ENCODE peak calls at places on chromosomes 16 and 17, in four cellular contexts. One of them, this sample, is unnamed.

GRCh38 chr17:1111599-1112443 is 68.0 kb downstream of the ABR start:
- DNase-seq in tibial nerve: no peak
- DNase-seq in breast epithelium: no peak
- DNase-seq in uterus: no peak
- DNase-seq in this sample: no peak

GRCh38 chr17:16911141-16911937 is 60.6 kb downstream of the TNFRSF13B start:
- DNase-seq in tibial nerve: no peak
- DNase-seq in breast epithelium: peak; percentile 34
- DNase-seq in uterus: no peak
- DNase-seq in this sample: no peak

GRCh38 chr17:76700627-76701470 is 9.9 kb downstream of the MXRA7 start:
- DNase-seq in tibial nerve: peak; percentile 43
- DNase-seq in breast epithelium: peak; percentile 77
- DNase-seq in uterus: peak; percentile 77
- DNase-seq in this sample: no peak

GRCh38 chr16:57807968-57808528 is 5.8 kb upstream of the KIFC3 start:
- DNase-seq in tibial nerve: peak; percentile 64
- DNase-seq in breast epithelium: peak; percentile 79
- DNase-seq in uterus: peak; percentile 82
- DNase-seq in this sample: peak; percentile 74

GRCh38 chr17:49404371-49404770 is 10.3 kb downstream of the PHB1 start:
- DNase-seq in tibial nerve: no peak
- DNase-seq in breast epithelium: no peak
- DNase-seq in uterus: no peak
- DNase-seq in this sample: no peak

GRCh38 chr17:21372256-21372954 is 3.8 kb upstream of the KCNJ12 start:
- DNase-seq in tibial nerve: no peak
- DNase-seq in breast epithelium: no peak
- DNase-seq in uterus: no peak
- DNase-seq in this sample: no peak

GRCh38 chr16:84161011-84161410 is 15.9 kb downstream of the DNAAF1 start:
- DNase-seq in tibial nerve: no peak
- DNase-seq in breast epithelium: no peak
- DNase-seq in uterus: no peak
- DNase-seq in this sample: no peak

GRCh38 chr17:37088459-37088858 is 139.7 kb downstream of the AATF start:
- DNase-seq in tibial nerve: no peak
- DNase-seq in breast epithelium: no peak
- DNase-seq in uterus: no peak
- DNase-seq in this sample: no peak

GRCh38 chr16:84190731-84191388 is at the start of gene ADAD2:
- DNase-seq in tibial nerve: no peak
- DNase-seq in breast epithelium: no peak
- DNase-seq in uterus: no peak
- DNase-seq in this sample: no peak

GRCh38 chr16:57600048-57600835 is 28.2 kb upstream of the ADGRG1 start:
- DNase-seq in tibial nerve: no peak
- DNase-seq in breast epithelium: no peak
- DNase-seq in uterus: no peak
- DNase-seq in this sample: peak; percentile 27

GRCh38 chr17:81510524-81510797 is 2.1 kb downstream of the ACTG1 start:
- DNase-seq in tibial nerve: no peak
- DNase-seq in breast epithelium: no peak
- DNase-seq in uterus: no peak
- DNase-seq in this sample: no peak

GRCh38 chr17:16491703-16492612 is at the start of gene LRRC75A:
- DNase-seq in tibial nerve: no peak
- DNase-seq in breast epithelium: no peak
- DNase-seq in uterus: peak; percentile 65
- DNase-seq in this sample: peak; percentile 65

GRCh38 chr16:13961099-13961811 is 41.3 kb downstream of the ERCC4 start:
- DNase-seq in tibial nerve: no peak
- DNase-seq in breast epithelium: no peak
- DNase-seq in uterus: no peak
- DNase-seq in this sample: no peak

GRCh38 chr16:12703935-12704334 is 99.8 kb downstream of the CPPED1 start:
- DNase-seq in tibial nerve: no peak
- DNase-seq in breast epithelium: no peak
- DNase-seq in uterus: no peak
- DNase-seq in this sample: no peak

GRCh38 chr17:17938388-17939107 is 33.7 kb downstream of the TOM1L2 start:
- DNase-seq in tibial nerve: no peak
- DNase-seq in breast epithelium: no peak
- DNase-seq in uterus: no peak
- DNase-seq in this sample: no peak

GRCh38 chr17:55442953-55443683 is 21.5 kb upstream of the MMD start:
- DNase-seq in tibial nerve: no peak
- DNase-seq in breast epithelium: no peak
- DNase-seq in uterus: no peak
- DNase-seq in this sample: peak; percentile 16

GRCh38 chr16:69194488-69194887 is 7.5 kb downstream of the SNTB2 start:
- DNase-seq in tibial nerve: no peak
- DNase-seq in breast epithelium: no peak
- DNase-seq in uterus: no peak
- DNase-seq in this sample: no peak

GRCh38 chr17:42106009-42106408 is 6.5 kb downstream of the DHX58 start:
- DNase-seq in tibial nerve: no peak
- DNase-seq in breast epithelium: no peak
- DNase-seq in uterus: no peak
- DNase-seq in this sample: no peak

GRCh38 chr17:57121308-57122042 is 36.4 kb downstream of the AKAP1 start:
- DNase-seq in tibial nerve: no peak
- DNase-seq in breast epithelium: no peak
- DNase-seq in uterus: no peak
- DNase-seq in this sample: peak; percentile 69

GRCh38 chr16:30526137-30526822 is at the start of gene ZNF768:
- DNase-seq in tibial nerve: no peak
- DNase-seq in breast epithelium: peak; percentile 47
- DNase-seq in uterus: peak; percentile 50
- DNase-seq in this sample: no peak

GRCh38 chr16:1548234-1548633 is 14.8 kb downstream of the TMEM204 start:
- DNase-seq in tibial nerve: no peak
- DNase-seq in breast epithelium: no peak
- DNase-seq in uterus: no peak
- DNase-seq in this sample: no peak
- H3K4me1 ChIP-seq in tibial nerve: peaks cover 74% of the 10 kb centered on the region
- H3K4me1 ChIP-seq in breast epithelium: no peaks in the 10 kb centered on the region
- H3K4me1 ChIP-seq in uterus: peaks cover 21% of the 10 kb centered on the region
- H3K4me1 ChIP-seq in this sample: no peaks in the 10 kb centered on the region

GRCh38 chr17:48184721-48185120 is 77.2 kb downstream of the SNX11 start:
- DNase-seq in tibial nerve: no peak
- DNase-seq in breast epithelium: no peak
- DNase-seq in uterus: no peak
- DNase-seq in this sample: no peak

GRCh38 chr17:48179071-48179945 is 71.7 kb downstream of the SNX11 start:
- DNase-seq in tibial nerve: no peak
- DNase-seq in breast epithelium: no peak
- DNase-seq in uterus: no peak
- DNase-seq in this sample: peak; percentile 86

GRCh38 chr17:48178327-48178726 is 70.8 kb downstream of the SNX11 start:
- DNase-seq in tibial nerve: no peak
- DNase-seq in breast epithelium: no peak
- DNase-seq in uterus: no peak
- DNase-seq in this sample: no peak

GRCh38 chr17:48180842-48181241 is 73.3 kb downstream of the SNX11 start:
- DNase-seq in tibial nerve: no peak
- DNase-seq in breast epithelium: no peak
- DNase-seq in uterus: no peak
- DNase-seq in this sample: no peak

DNA sequence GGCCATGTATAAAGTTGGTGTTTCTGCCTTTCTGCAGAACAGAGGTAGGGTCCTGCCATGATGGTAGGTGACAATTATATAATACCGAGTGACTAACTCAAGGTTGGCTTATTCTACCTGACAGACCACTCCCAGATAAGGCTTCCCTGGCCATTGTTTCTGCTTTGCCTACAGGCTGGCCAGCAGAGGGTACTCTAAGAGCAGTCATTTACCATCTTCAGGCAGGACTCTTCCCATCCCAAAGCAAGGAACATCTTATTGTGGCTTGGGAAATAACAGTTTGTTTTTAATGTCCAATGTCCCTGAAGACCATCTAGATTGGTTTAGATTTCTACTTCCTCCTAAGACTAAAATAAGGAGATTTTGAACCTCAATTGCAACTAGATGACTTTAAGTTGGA is 74.1 kb downstream of the SNX11 start:
- DNase-seq in tibial nerve: no peak
- DNase-seq in breast epithelium: no peak
- DNase-seq in uterus: no peak
- DNase-seq in this sample: peak; percentile 58
- H3K27me3 ChIP-seq in tibial nerve: no peaks in the 10 kb centered on the region
- H3K27me3 ChIP-seq in breast epithelium: no peaks in the 10 kb centered on the region
- H3K27me3 ChIP-seq in uterus: no peaks in the 10 kb centered on the region
- H3K27me3 ChIP-seq in this sample: peaks cover 16% of the 10 kb centered on the region

GRCh38 chr17:3969963-3970362 is 5.7 kb upstream of the ATP2A3 start:
- DNase-seq in tibial nerve: no peak
- DNase-seq in breast epithelium: no peak
- DNase-seq in uterus: no peak
- DNase-seq in this sample: no peak
- H3K4me1 ChIP-seq in tibial nerve: peaks cover 7% of the 10 kb centered on the region
- H3K4me1 ChIP-seq in breast epithelium: peaks cover 3% of the 10 kb centered on the region
- H3K4me1 ChIP-seq in uterus: peaks cover under 1% of the 10 kb centered on the region
- H3K4me1 ChIP-seq in this sample: peaks cover 4% of the 10 kb centered on the region

GRCh38 chr17:50563095-50563511 is 2.6 kb downstream of the CACNA1G start:
- DNase-seq in tibial nerve: no peak
- DNase-seq in breast epithelium: no peak
- DNase-seq in uterus: no peak
- DNase-seq in this sample: no peak

GRCh38 chr17:50562266-50563094 is 2.0 kb downstream of the CACNA1G start:
- DNase-seq in tibial nerve: no peak
- DNase-seq in breast epithelium: no peak
- DNase-seq in uterus: no peak
- DNase-seq in this sample: no peak

GRCh38 chr17:50568659-50569058 is 8.1 kb downstream of the CACNA1G start:
- DNase-seq in tibial nerve: no peak
- DNase-seq in breast epithelium: no peak
- DNase-seq in uterus: no peak
- DNase-seq in this sample: no peak

GRCh38 chr17:50564916-50565315 is 4.4 kb downstream of the CACNA1G start:
- DNase-seq in tibial nerve: peak; percentile 50
- DNase-seq in breast epithelium: peak; percentile 56
- DNase-seq in uterus: peak; percentile 89
- DNase-seq in this sample: no peak

GRCh38 chr17:50565559-50566350 is 5.2 kb downstream of the CACNA1G start:
- DNase-seq in tibial nerve: no peak
- DNase-seq in breast epithelium: no peak
- DNase-seq in uterus: no peak
- DNase-seq in this sample: no peak
- H3K27me3 ChIP-seq in tibial nerve: peaks cover 3% of the 10 kb centered on the region
- H3K27me3 ChIP-seq in breast epithelium: peaks cover 3% of the 10 kb centered on the region
- H3K27me3 ChIP-seq in uterus: peaks cover 12% of the 10 kb centered on the region
- H3K27me3 ChIP-seq in this sample: peaks cover 47% of the 10 kb centered on the region

GRCh38 chr17:72434991-72435618 is 314.3 kb downstream of the SOX9 start:
- DNase-seq in tibial nerve: no peak
- DNase-seq in breast epithelium: no peak
- DNase-seq in uterus: no peak
- DNase-seq in this sample: no peak
- H3K4me1 ChIP-seq in tibial nerve: peaks cover 20% of the 10 kb centered on the region
- H3K4me1 ChIP-seq in breast epithelium: no peaks in the 10 kb centered on the region
- H3K4me1 ChIP-seq in uterus: no peaks in the 10 kb centered on the region
- H3K4me1 ChIP-seq in this sample: no peaks in the 10 kb centered on the region

GRCh38 chr17:34504814-34505484 is 74.4 kb upstream of the TMEM132E start:
- DNase-seq in tibial nerve: no peak
- DNase-seq in breast epithelium: no peak
- DNase-seq in uterus: no peak
- DNase-seq in this sample: no peak
- H3K27me3 ChIP-seq in tibial nerve: no peaks in the 10 kb centered on the region
- H3K27me3 ChIP-seq in breast epithelium: no peaks in the 10 kb centered on the region
- H3K27me3 ChIP-seq in uterus: no peaks in the 10 kb centered on the region
- H3K27me3 ChIP-seq in this sample: peaks cover 5% of the 10 kb centered on the region